ENCODE peak calls at places on chromosome 9, in four cellular contexts. One of them, this sample, is unnamed.

GRCh38 chr9:21075484-21075883 is 2.3 kb downstream of the IFNB1 start:
- DNase-seq in GM12878: no peak
- DNase-seq in HepG2: no peak
- DNase-seq in K562: no peak
- DNase-seq in this sample: no peak

GRCh38 chr9:121246821-121247511 is 21.0 kb upstream of the GSN start:
- DNase-seq in GM12878: no peak
- DNase-seq in HepG2: no peak
- DNase-seq in K562: peak; percentile 36
- DNase-seq in this sample: no peak

GRCh38 chr9:73565833-73566465 is 414.3 kb downstream of the ANXA1 start:
- DNase-seq in GM12878: no peak
- DNase-seq in HepG2: peak; percentile 46
- DNase-seq in K562: peak; percentile 30
- DNase-seq in this sample: peak; percentile 11

GRCh38 chr9:21904371-21904770 is 89.8 kb downstream of the CDKN2A start:
- DNase-seq in GM12878: no peak
- DNase-seq in HepG2: no peak
- DNase-seq in K562: no peak
- DNase-seq in this sample: no peak

GRCh38 chr9:14243514-14244042 is 70.4 kb downstream of the NFIB start:
- DNase-seq in GM12878: no peak
- DNase-seq in HepG2: no peak
- DNase-seq in K562: no peak
- DNase-seq in this sample: no peak

GRCh38 chr9:124345751-124346281 is 69.4 kb downstream of the PSMB7 start:
- DNase-seq in GM12878: no peak
- DNase-seq in HepG2: no peak
- DNase-seq in K562: no peak
- DNase-seq in this sample: no peak

GRCh38 chr9:76330034-76330433 is 64.2 kb downstream of the RFK start:
- DNase-seq in GM12878: no peak
- DNase-seq in HepG2: no peak
- DNase-seq in K562: no peak
- DNase-seq in this sample: no peak

GRCh38 chr9:121895836-121896544 is 197.1 kb downstream of the TTLL11 start:
- DNase-seq in GM12878: no peak
- DNase-seq in HepG2: peak; percentile 5
- DNase-seq in K562: no peak
- DNase-seq in this sample: no peak

GRCh38 chr9:95822583-95823431 is 52.7 kb upstream of the ERCC6L2 start:
- DNase-seq in GM12878: peak; percentile 84
- DNase-seq in HepG2: no peak
- DNase-seq in K562: no peak
- DNase-seq in this sample: no peak

GRCh38 chr9:68476889-68477288 is 63.8 kb downstream of the TMEM252 start:
- DNase-seq in GM12878: no peak
- DNase-seq in HepG2: no peak
- DNase-seq in K562: no peak
- DNase-seq in this sample: no peak

GRCh38 chr9:116695441-116695840 is 8.3 kb downstream of the TRIM32 start:
- DNase-seq in GM12878: no peak
- DNase-seq in HepG2: no peak
- DNase-seq in K562: no peak
- DNase-seq in this sample: no peak

DNA sequence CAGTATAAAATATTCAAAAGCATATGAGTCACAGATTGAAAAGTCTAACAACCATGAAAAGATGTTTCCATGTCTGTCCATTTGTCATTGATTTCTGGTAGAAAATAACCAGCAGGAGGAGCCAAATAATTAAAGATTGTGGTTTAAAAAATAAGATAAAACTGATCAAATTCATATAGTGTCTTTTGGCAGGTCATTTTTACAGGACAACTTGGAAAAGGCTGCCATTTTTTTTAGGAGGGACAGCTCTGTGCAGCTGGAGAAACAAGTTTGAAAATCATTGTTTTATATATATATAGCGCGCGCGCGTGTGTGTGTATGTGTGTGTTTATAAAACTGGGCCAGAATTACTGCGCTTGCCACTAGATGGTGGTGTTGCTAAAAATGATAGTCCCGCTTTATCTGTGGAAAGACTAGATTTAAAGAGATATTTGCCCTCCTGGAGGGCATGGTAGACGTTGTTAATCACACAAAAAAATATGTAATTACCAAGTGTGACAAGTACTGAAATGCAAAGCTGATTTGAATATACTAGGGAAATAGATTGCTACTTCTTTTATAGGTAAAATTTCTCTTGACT is 1.3 kb upstream of the TRMO start:
- DNase-seq in GM12878: peak; percentile 50
- DNase-seq in HepG2: peak; percentile 78
- DNase-seq in K562: peak; percentile 89
- DNase-seq in this sample: peak; percentile 53
- TF ChIP-seq FOXK2 in GM12878: no peak
- TF ChIP-seq FOXK2 in HepG2: no peak
- TF ChIP-seq FOXK2 in K562: peak; percentile 82
- TF ChIP-seq FOXK2 in this sample: no peak

DNA sequence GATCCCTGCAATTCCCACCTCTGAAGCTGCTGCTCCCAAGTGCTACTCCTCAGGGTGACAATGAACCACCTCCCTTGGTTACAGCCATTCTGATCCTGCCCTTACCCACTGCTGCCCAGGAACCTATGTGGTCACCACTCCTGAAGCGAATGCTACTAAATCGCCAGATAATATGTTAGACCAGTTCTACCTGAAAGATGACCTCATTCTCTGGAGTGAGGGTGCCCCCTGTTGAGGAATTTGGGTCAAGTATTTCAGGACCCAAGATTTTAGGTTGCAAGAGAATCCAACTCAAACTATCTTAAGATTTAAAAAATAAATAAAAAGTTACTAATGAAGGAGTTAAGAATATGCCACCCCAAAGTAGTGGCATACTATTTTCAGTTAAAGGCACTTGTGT is 5.8 kb upstream of the SNAPC3 start:
- DNase-seq in GM12878: no peak
- DNase-seq in HepG2: peak; percentile 56
- DNase-seq in K562: peak; percentile 57
- DNase-seq in this sample: no peak
- TF ChIP-seq FOXK2 in GM12878: no peak
- TF ChIP-seq FOXK2 in HepG2: no peak
- TF ChIP-seq FOXK2 in K562: no peak
- TF ChIP-seq FOXK2 in this sample: no peak

DNA sequence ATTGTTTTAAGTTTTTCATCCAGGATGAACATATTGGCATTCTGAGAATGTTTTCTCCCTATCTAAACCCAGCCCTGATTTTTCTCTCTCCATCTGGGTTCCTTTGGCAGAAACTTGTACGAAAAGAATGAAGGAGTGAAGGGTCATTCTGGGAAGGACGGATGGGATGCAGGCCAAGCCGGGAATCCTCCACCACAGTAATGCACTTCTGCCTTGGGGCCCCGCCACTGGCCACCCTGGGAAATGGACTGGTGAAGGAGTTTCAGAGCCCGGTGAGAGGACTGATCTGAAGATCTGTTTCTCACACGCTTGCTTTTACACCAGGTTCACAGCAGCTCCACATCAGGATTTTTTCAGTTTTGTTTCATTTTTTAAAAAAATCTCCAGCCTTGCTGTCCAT is 554.8 kb downstream of the BNC2 start:
- DNase-seq in GM12878: no peak
- DNase-seq in HepG2: no peak
- DNase-seq in K562: no peak
- DNase-seq in this sample: no peak
- TF ChIP-seq FOXK2 in GM12878: no peak
- TF ChIP-seq FOXK2 in HepG2: no peak
- TF ChIP-seq FOXK2 in K562: no peak
- TF ChIP-seq FOXK2 in this sample: no peak

GRCh38 chr9:127446720-127447415 is 4.3 kb downstream of the RPL12 start:
- DNase-seq in GM12878: no peak
- DNase-seq in HepG2: no peak
- DNase-seq in K562: peak; percentile 34
- DNase-seq in this sample: no peak

GRCh38 chr9:127447416-127448111 is 3.6 kb downstream of the RPL12 start:
- DNase-seq in GM12878: no peak
- DNase-seq in HepG2: no peak
- DNase-seq in K562: peak; percentile 27
- DNase-seq in this sample: no peak

GRCh38 chr9:127444283-127444920 is 6.8 kb downstream of the RPL12 start:
- DNase-seq in GM12878: no peak
- DNase-seq in HepG2: no peak
- DNase-seq in K562: peak; percentile 17
- DNase-seq in this sample: no peak

GRCh38 chr9:127445851-127446719 is 5.1 kb downstream of the RPL12 start:
- DNase-seq in GM12878: no peak
- DNase-seq in HepG2: no peak
- DNase-seq in K562: peak; percentile 56
- DNase-seq in this sample: no peak

GRCh38 chr9:127444921-127445850 is 6.0 kb downstream of the RPL12 start:
- DNase-seq in GM12878: no peak
- DNase-seq in HepG2: no peak
- DNase-seq in K562: peak; percentile 32
- DNase-seq in this sample: no peak
- TF ChIP-seq FOXK2 in GM12878: no peak
- TF ChIP-seq FOXK2 in HepG2: no peak
- TF ChIP-seq FOXK2 in K562: no peak
- TF ChIP-seq FOXK2 in this sample: no peak

GRCh38 chr9:93828331-93829097 is 126.6 kb downstream of the BARX1 start:
- DNase-seq in GM12878: no peak
- DNase-seq in HepG2: no peak
- DNase-seq in K562: no peak
- DNase-seq in this sample: peak; percentile 3

GRCh38 chr9:93827545-93828330 is 127.4 kb downstream of the BARX1 start:
- DNase-seq in GM12878: no peak
- DNase-seq in HepG2: peak; percentile 43
- DNase-seq in K562: peak; percentile 73
- DNase-seq in this sample: peak; percentile 89

GRCh38 chr9:93830224-93830596 is 124.9 kb downstream of the BARX1 start:
- DNase-seq in GM12878: no peak
- DNase-seq in HepG2: no peak
- DNase-seq in K562: no peak
- DNase-seq in this sample: peak; percentile 2

GRCh38 chr9:93829271-93830223 is 125.6 kb downstream of the BARX1 start:
- DNase-seq in GM12878: no peak
- DNase-seq in HepG2: no peak
- DNase-seq in K562: no peak
- DNase-seq in this sample: peak; percentile 3

GRCh38 chr9:93830606-93831005 is 124.5 kb downstream of the BARX1 start:
- DNase-seq in GM12878: no peak
- DNase-seq in HepG2: no peak
- DNase-seq in K562: no peak
- DNase-seq in this sample: peak; percentile 2
- TF ChIP-seq FOXK2 in GM12878: no peak
- TF ChIP-seq FOXK2 in HepG2: no peak
- TF ChIP-seq FOXK2 in K562: no peak
- TF ChIP-seq FOXK2 in this sample: no peak

GRCh38 chr9:98255578-98256296 is at the start of gene TBC1D2:
- DNase-seq in GM12878: peak; percentile 85
- DNase-seq in HepG2: peak; percentile 85
- DNase-seq in K562: peak; percentile 95
- DNase-seq in this sample: peak; percentile 97

GRCh38 chr9:98256632-98257218 is 1.3 kb upstream of the TBC1D2 start:
- DNase-seq in GM12878: no peak
- DNase-seq in HepG2: no peak
- DNase-seq in K562: peak; percentile 80
- DNase-seq in this sample: peak; percentile 46

GRCh38 chr9:98255064-98255577 is 328 bp downstream of the TBC1D2 start:
- DNase-seq in GM12878: no peak
- DNase-seq in HepG2: no peak
- DNase-seq in K562: peak; percentile 44
- DNase-seq in this sample: peak; percentile 49

GRCh38 chr9:98253563-98253962 is 1.9 kb downstream of the TBC1D2 start:
- DNase-seq in GM12878: no peak
- DNase-seq in HepG2: no peak
- DNase-seq in K562: no peak
- DNase-seq in this sample: no peak

DNA sequence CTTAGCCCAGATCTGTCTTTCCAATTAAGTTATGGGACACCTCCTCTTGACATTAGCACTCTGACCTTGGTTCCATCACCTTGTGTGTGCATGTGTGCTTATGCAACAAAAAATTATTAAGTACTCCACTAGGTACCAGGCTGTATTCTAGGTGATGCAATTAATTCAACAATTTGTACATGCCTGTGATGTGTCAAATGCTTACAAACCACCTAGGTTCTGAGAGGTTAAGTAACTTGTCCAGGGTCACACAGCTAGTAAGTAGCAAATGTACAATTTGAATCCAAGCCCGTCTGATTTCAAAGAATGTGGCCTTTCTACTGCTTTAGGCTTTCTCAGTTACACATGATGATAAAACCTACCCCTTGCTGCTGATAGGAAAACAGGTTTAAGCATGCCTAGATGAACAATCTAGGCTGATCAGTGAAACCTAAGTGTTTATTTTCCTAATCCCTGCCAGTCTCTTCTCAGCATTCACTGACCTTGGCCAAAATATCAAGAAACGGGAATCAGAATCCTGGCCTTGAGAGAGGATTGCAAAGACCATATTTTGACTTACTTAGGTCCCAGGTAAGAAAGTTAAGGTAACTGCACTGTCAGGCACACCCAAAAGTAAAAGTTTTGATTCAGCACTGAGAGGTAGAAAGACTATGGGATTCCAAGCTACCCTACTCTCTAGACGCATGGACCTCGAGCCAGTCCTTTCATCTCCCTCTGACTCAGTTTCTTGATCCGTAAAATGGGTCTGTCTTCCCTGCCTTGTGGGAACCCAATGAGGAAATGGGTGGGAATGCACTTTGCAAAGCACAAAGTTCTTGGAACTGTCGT is 999 bp downstream of the TBC1D2 start:
- DNase-seq in GM12878: no peak
- DNase-seq in HepG2: no peak
- DNase-seq in K562: no peak
- DNase-seq in this sample: no peak
- TF ChIP-seq FOXK2 in GM12878: no peak
- TF ChIP-seq FOXK2 in HepG2: no peak
- TF ChIP-seq FOXK2 in K562: no peak
- TF ChIP-seq FOXK2 in this sample: no peak

This sample was measured in HEK293T.